ENCODE peak calls at places on chromosomes 13 and 19, in four cellular contexts. A, S, G and V are unnamed samples.

GRCh38 chr19:4633140-4633967 is 6.0 kb upstream of the TNFAIP8L1 start:
- DNase-seq in A (no peak), S (peak; percentile 41), G (peak; percentile 90), V (peak; percentile 78)

GRCh38 chr13:49258097-49258796 is 10.5 kb downstream of the CDADC1 start:
- DNase-seq in A (no peak), S (no peak), G (no peak), V (no peak)

GRCh38 chr19:6491802-6492592 is 10.1 kb downstream of the TUBB4A start:
- DNase-seq in A (no peak), S (no peak), G (no peak), V (no peak)

GRCh38 chr13:51291341-51291740 is 48.1 kb upstream of the SERPINE3 start:
- DNase-seq in A (no peak), S (no peak), G (no peak), V (peak; percentile 29)

GRCh38 chr13:34085199-34085598 is 267.2 kb downstream of the RFC3 start:
- DNase-seq in A (no peak), S (no peak), G (no peak), V (no peak)

GRCh38 chr13:109644069-109644750 is 142.2 kb downstream of the IRS2 start:
- DNase-seq in A (no peak), S (no peak), G (no peak), V (no peak)

GRCh38 chr13:30119476-30119875 is 187.9 kb downstream of the KATNAL1 start:
- DNase-seq in A (no peak), S (peak; percentile 80), G (peak; percentile 63), V (no peak)

GRCh38 chr19:38869836-38870607 is 8.1 kb downstream of the RINL start:
- DNase-seq in A (peak; percentile 90), S (peak; percentile 31), G (peak; percentile 41), V (peak; percentile 89)

GRCh38 chr19:50803633-50804419 is 13.6 kb downstream of the ACP4 start:
- DNase-seq in A (no peak), S (no peak), G (peak; percentile 18), V (no peak)

GRCh38 chr13:20054586-20054985 is 96.1 kb downstream of the ZMYM2 start:
- DNase-seq in A (no peak), S (no peak), G (peak; percentile 19), V (no peak)

GRCh38 chr19:13153627-13154240 is 3.5 kb downstream of the IER2 start:
- DNase-seq in A (no peak), S (no peak), G (peak; percentile 65), V (no peak)